ENCODE peak calls at places on chromosomes 3 and 15, in four cellular contexts. P is breast epithelium, M is A549, U is right lobe of liver. D is an unnamed sample.

GRCh38 chr3:99929409-99930139 is 111.9 kb downstream of the CMSS1 start:
- DNase-seq in P (no peak), M (no peak), U (no peak), D (no peak)

GRCh38 chr3:175977968-175978752 is 1119.0 kb downstream of the NAALADL2 start:
- DNase-seq in P (peak), M (no peak), U (no peak), D (peak)

GRCh38 chr3:13106308-13106970 is 33.2 kb upstream of the IQSEC1 start:
- DNase-seq in P (no peak), M (peak), U (no peak), D (peak)

GRCh38 chr3:47910777-47911440 is 105.3 kb downstream of the MAP4 start:
- DNase-seq in P (no peak), M (peak), U (no peak), D (no peak)

GRCh38 chr3:25904248-25904647 is 114.4 kb downstream of the OXSM start:
- DNase-seq in P (no peak), M (no peak), U (no peak), D (no peak)

GRCh38 chr15:59296181-59296617 is 76.5 kb downstream of the MYO1E start:
- DNase-seq in P (no peak), M (no peak), U (no peak), D (no peak)

GRCh38 chr3:55897573-55898224 is 410.6 kb upstream of the WNT5A start:
- DNase-seq in P (no peak), M (no peak), U (no peak), D (no peak)

GRCh38 chr3:53180305-53181023 is 19.5 kb downstream of the PRKCD start:
- DNase-seq in P (no peak), M (no peak), U (no peak), D (no peak)

GRCh38 chr3:100297784-100298183 is 36.8 kb upstream of the NIT2 start:
- DNase-seq in P (no peak), M (no peak), U (no peak), D (no peak)

GRCh38 chr3:185164428-185165217 is 11.8 kb upstream of the C3orf70 start:
- DNase-seq in P (no peak), M (no peak), U (no peak), D (no peak)

GRCh38 chr3:189325454-189325853 is 153.7 kb downstream of the TPRG1 start:
- DNase-seq in P (no peak), M (no peak), U (no peak), D (no peak)

GRCh38 chr3:191783039-191783438 is 322.1 kb downstream of the PYDC2 start:
- DNase-seq in P (no peak), M (no peak), U (no peak), D (no peak)

GRCh38 chr15:38670142-38671002 is 105.8 kb upstream of the RASGRP1 start:
- DNase-seq in P (no peak), M (no peak), U (no peak), D (no peak)

GRCh38 chr3:161038725-161039124 is 66.4 kb downstream of the B3GALNT1 start:
- DNase-seq in P (no peak), M (no peak), U (no peak), D (no peak)

GRCh38 chr3:178705925-178706324 is 169.7 kb downstream of the KCNMB2 start:
- DNase-seq in P (no peak), M (no peak), U (no peak), D (no peak)

GRCh38 chr3:171436380-171436779 is 23.8 kb downstream of the TNIK start:
- DNase-seq in P (no peak), M (no peak), U (no peak), D (no peak)

GRCh38 chr3:45931476-45931875 is 11.8 kb upstream of the CXCR6 start:
- DNase-seq in P (no peak), M (no peak), U (no peak), D (no peak)

GRCh38 chr3:57756022-57756527 is at the start of gene SLMAP:
- DNase-seq in P (peak), M (peak), U (peak), D (peak)
- TF ChIP-seq POLR2A in P (no peak), M (peak), U (peak), D (peak)

DNA sequence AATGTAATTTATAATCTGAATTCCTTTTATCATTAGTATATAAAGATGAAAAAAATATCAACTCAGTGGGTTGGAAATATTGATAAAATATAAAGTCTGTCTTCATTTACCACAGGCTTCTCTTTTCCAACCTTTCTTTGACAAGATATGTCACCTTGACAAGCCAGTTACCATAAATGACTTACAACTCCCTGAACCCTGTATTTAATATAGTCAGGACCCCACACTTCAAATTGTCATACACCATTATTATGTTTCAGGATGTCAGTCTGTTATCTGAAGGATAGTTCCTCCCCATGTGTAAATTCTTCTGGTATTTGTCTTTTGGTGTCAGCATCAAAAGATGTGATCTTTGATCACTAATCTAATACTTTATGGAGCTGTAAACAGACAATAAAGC is 503.4 kb upstream of the BCHE start:
- DNase-seq in P (no peak), M (no peak), U (no peak), D (no peak)
- TF ChIP-seq CTCF in P (no peak), M (no peak), U (no peak), D (no peak)

GRCh38 chr3:5250467-5251195 is 63.1 kb downstream of the EDEM1 start:
- DNase-seq in P (no peak), M (no peak), U (no peak), D (no peak)

GRCh38 chr3:5252111-5252510 is 64.6 kb downstream of the EDEM1 start:
- DNase-seq in P (no peak), M (no peak), U (no peak), D (no peak)

GRCh38 chr3:5258526-5258925 is 71.0 kb downstream of the EDEM1 start:
- DNase-seq in P (no peak), M (no peak), U (no peak), D (no peak)

GRCh38 chr3:5251196-5251583 is 63.7 kb downstream of the EDEM1 start:
- DNase-seq in P (no peak), M (no peak), U (no peak), D (no peak)

DNA sequence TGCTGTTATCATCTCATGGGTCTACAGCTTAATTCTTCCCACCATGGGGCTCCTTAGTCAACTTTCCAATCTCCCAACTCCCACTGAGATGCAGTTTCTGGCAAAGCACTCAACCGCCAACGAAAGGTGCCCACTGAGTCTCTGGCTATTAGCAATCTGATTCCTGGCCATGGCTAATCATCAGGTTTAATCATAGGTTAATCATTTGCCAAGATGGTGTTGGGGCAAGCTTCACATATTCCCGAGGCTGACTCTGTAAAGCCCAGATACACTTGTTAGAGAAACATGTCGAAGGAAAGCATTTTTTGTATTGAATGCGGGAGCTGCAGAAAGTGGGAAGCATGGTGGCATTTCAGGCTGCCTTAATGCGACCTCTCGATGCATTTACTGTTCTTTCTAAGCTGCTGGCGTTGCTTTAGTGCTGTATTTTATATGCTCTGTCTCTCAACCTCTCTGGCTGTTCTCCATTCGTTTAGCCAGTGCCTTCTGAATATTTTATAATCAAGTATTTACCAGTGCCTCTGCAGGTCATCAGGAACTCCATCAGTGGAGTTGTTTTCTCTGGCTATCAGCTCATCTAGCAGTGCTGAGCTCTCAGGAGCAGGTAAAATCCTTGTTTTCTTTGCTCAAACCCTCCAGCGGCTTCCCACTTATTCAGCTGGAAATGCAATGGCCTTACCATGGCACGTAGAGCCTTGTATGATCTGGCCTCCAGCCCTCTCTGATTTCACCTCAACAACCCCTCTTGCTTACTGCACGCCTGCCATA is 67.0 kb downstream of the EDEM1 start:
- DNase-seq in P (no peak), M (no peak), U (no peak), D (no peak)
- H3K4me3 ChIP-seq in P (no peak), M (no peak), U (no peak), D (no peak)

GRCh38 chr3:33042668-33043067 is 54.3 kb downstream of the GLB1 start:
- DNase-seq in P (no peak), M (no peak), U (no peak), D (no peak)
- TF ChIP-seq POLR2A in P (no peak), M (no peak), U (no peak), D (no peak)

GRCh38 chr3:74267583-74268184 is 346.8 kb downstream of the CNTN3 start:
- DNase-seq in P (no peak), M (peak), U (peak), D (no peak)
- TF ChIP-seq CTCF in P (peak), M (peak), U (peak), D (peak)

GRCh38 chr3:183100376-183100775 is 1.1 kb upstream of the MCCC1 start:
- DNase-seq in P (no peak), M (no peak), U (no peak), D (no peak)

GRCh38 chr3:183098538-183099025 is 714 bp downstream of the MCCC1 start:
- DNase-seq in P (no peak), M (no peak), U (no peak), D (no peak)

GRCh38 chr3:183099026-183099837 is at the start of gene MCCC1:
- DNase-seq in P (peak), M (peak), U (peak), D (peak)

GRCh38 chr3:183094711-183095110 is 4.6 kb downstream of the MCCC1 start:
- DNase-seq in P (no peak), M (no peak), U (no peak), D (peak)

DNA sequence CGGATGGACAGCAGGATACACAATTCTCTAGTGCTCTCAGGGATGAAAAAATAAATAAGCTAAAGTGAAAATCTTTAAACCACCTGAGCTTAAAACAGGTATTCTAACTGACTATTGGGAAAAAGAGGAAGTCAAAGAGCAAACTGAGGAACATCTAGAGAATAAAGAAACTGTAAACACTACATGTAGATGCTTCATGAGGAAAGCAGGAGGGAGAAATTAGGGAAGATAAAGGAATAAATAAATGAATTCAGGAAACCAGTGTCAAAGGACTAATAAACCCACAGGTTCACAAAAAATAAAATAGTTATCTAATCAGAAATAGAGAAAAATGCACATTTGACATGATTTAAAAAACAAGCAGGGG is 525 bp upstream of the MCCC1 start:
- DNase-seq in P (no peak), M (no peak), U (no peak), D (no peak)
- H3K4me3 ChIP-seq in P (peak), M (peak), U (no peak), D (peak)

GRCh38 chr15:45129651-45130129 is at the start of the genes DUOX1 and DUOXA1:
- DNase-seq in P (no peak), M (no peak), U (no peak), D (peak)
- TF ChIP-seq POLR2A in P (no peak), M (no peak), U (no peak), D (no peak)

DNA sequence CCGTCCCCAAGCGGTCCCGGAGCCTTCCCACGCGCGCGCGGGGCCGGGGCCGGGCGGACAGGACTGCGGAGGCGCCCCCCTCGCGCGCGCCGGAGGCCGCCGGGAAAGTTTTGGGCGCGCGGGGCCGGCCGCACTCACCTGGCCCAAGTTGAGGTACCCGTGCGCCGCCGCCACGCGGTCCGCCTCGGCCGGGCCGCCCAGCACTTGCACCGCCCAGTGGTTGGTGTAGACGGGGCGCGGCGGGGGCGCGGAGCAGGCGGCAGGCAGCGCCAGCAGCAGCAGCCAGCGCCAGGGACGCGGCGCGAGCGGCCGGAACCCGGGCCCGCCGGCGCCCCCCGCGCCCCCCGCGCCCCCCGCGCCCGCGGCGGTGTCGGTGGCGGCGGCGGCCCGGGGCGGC is 273 bp downstream of the PCSK6 start:
- DNase-seq in P (no peak), M (peak), U (peak), D (peak)
- TF ChIP-seq CTCF in P (no peak), M (no peak), U (no peak), D (no peak)